ENCODE peak calls at places on chromosomes 11 and 22, in seven cellular contexts. One of them, this sample, is unnamed.

GRCh38 chr11:120547871-120548681 is 36.5 kb downstream of the GRIK4 start:
- DNase-seq in stomach: peak
- DNase-seq in GM12878: no peak
- DNase-seq in sigmoid colon: peak
- DNase-seq in K562: no peak
- DNase-seq in SK-N-SH: peak
- DNase-seq in suprapubic skin: no peak
- DNase-seq in this sample: peak

GRCh38 chr22:47046411-47047065 is 284.1 kb downstream of the TBC1D22A start:
- DNase-seq in stomach: no peak
- DNase-seq in GM12878: no peak
- DNase-seq in sigmoid colon: peak
- DNase-seq in K562: no peak
- DNase-seq in SK-N-SH: no peak
- DNase-seq in suprapubic skin: no peak
- DNase-seq in this sample: no peak

GRCh38 chr11:71451596-71452353 is 1.2 kb upstream of the NADSYN1 start:
- DNase-seq in stomach: no peak
- DNase-seq in GM12878: no peak
- DNase-seq in sigmoid colon: peak
- DNase-seq in K562: peak
- DNase-seq in SK-N-SH: no peak
- DNase-seq in suprapubic skin: no peak
- DNase-seq in this sample: peak

GRCh38 chr11:90288207-90288821 is 65.5 kb upstream of the CHORDC1 start:
- DNase-seq in stomach: no peak
- DNase-seq in GM12878: no peak
- DNase-seq in sigmoid colon: no peak
- DNase-seq in K562: peak
- DNase-seq in SK-N-SH: peak
- DNase-seq in suprapubic skin: no peak
- DNase-seq in this sample: no peak

GRCh38 chr11:3859373-3859881 is 4.0 kb downstream of the STIM1 start:
- DNase-seq in stomach: peak
- DNase-seq in GM12878: no peak
- DNase-seq in sigmoid colon: no peak
- DNase-seq in K562: peak
- DNase-seq in SK-N-SH: no peak
- DNase-seq in suprapubic skin: no peak
- DNase-seq in this sample: peak

GRCh38 chr11:80197155-80197554 is 756.3 kb upstream of the TENM4 start:
- DNase-seq in stomach: no peak
- DNase-seq in GM12878: no peak
- DNase-seq in sigmoid colon: no peak
- DNase-seq in K562: no peak
- DNase-seq in SK-N-SH: no peak
- DNase-seq in suprapubic skin: no peak
- DNase-seq in this sample: no peak

GRCh38 chr11:126547691-126548090 is 192.2 kb downstream of the ST3GAL4 start:
- DNase-seq in stomach: no peak
- DNase-seq in GM12878: no peak
- DNase-seq in sigmoid colon: no peak
- DNase-seq in K562: no peak
- DNase-seq in SK-N-SH: no peak
- DNase-seq in suprapubic skin: no peak
- DNase-seq in this sample: no peak

GRCh38 chr22:42269407-42270177 is 861 bp downstream of the TCF20 start:
- DNase-seq in stomach: peak
- DNase-seq in GM12878: no peak
- DNase-seq in sigmoid colon: peak
- DNase-seq in K562: peak
- DNase-seq in SK-N-SH: peak
- DNase-seq in suprapubic skin: no peak
- DNase-seq in this sample: peak

GRCh38 chr11:84019576-84020194 is 733.5 kb upstream of the CCDC90B start:
- DNase-seq in stomach: no peak
- DNase-seq in GM12878: no peak
- DNase-seq in sigmoid colon: no peak
- DNase-seq in K562: no peak
- DNase-seq in SK-N-SH: no peak
- DNase-seq in suprapubic skin: no peak
- DNase-seq in this sample: no peak

GRCh38 chr22:46971141-46971775 is 208.8 kb downstream of the TBC1D22A start:
- DNase-seq in stomach: no peak
- DNase-seq in GM12878: no peak
- DNase-seq in sigmoid colon: peak
- DNase-seq in K562: no peak
- DNase-seq in SK-N-SH: peak
- DNase-seq in suprapubic skin: no peak
- DNase-seq in this sample: no peak

GRCh38 chr11:45091563-45092392 is 54.7 kb upstream of the PRDM11 start:
- DNase-seq in stomach: no peak
- DNase-seq in GM12878: no peak
- DNase-seq in sigmoid colon: peak
- DNase-seq in K562: no peak
- DNase-seq in SK-N-SH: no peak
- DNase-seq in suprapubic skin: peak
- DNase-seq in this sample: no peak

GRCh38 chr11:124878497-124879228 is 13.4 kb downstream of the ROBO3 start:
- DNase-seq in stomach: no peak
- DNase-seq in GM12878: no peak
- DNase-seq in sigmoid colon: no peak
- DNase-seq in K562: no peak
- DNase-seq in SK-N-SH: peak
- DNase-seq in suprapubic skin: peak
- DNase-seq in this sample: no peak

GRCh38 chr22:35231585-35232084 is 25.7 kb upstream of the HMGXB4 start:
- DNase-seq in stomach: peak
- DNase-seq in GM12878: peak
- DNase-seq in sigmoid colon: no peak
- DNase-seq in K562: peak
- DNase-seq in SK-N-SH: peak
- DNase-seq in suprapubic skin: no peak
- DNase-seq in this sample: peak

GRCh38 chr11:117407016-117407415 is 79.4 kb downstream of the CEP164 start:
- DNase-seq in stomach: no peak
- DNase-seq in GM12878: no peak
- DNase-seq in sigmoid colon: peak
- DNase-seq in K562: no peak
- DNase-seq in SK-N-SH: no peak
- DNase-seq in suprapubic skin: no peak
- DNase-seq in this sample: no peak

GRCh38 chr11:13143486-13144297 is 133.9 kb upstream of the BMAL1 start:
- DNase-seq in stomach: peak
- DNase-seq in GM12878: no peak
- DNase-seq in sigmoid colon: no peak
- DNase-seq in K562: no peak
- DNase-seq in SK-N-SH: no peak
- DNase-seq in suprapubic skin: no peak
- DNase-seq in this sample: peak

GRCh38 chr11:15651033-15651432 is 536.3 kb downstream of the INSC start:
- DNase-seq in stomach: no peak
- DNase-seq in GM12878: no peak
- DNase-seq in sigmoid colon: no peak
- DNase-seq in K562: no peak
- DNase-seq in SK-N-SH: no peak
- DNase-seq in suprapubic skin: no peak
- DNase-seq in this sample: no peak

GRCh38 chr11:15651782-15652181 is 537.1 kb downstream of the INSC start:
- DNase-seq in stomach: no peak
- DNase-seq in GM12878: no peak
- DNase-seq in sigmoid colon: no peak
- DNase-seq in K562: no peak
- DNase-seq in SK-N-SH: no peak
- DNase-seq in suprapubic skin: no peak
- DNase-seq in this sample: no peak

GRCh38 chr11:15653191-15653590 is 538.5 kb downstream of the INSC start:
- DNase-seq in stomach: no peak
- DNase-seq in GM12878: no peak
- DNase-seq in sigmoid colon: no peak
- DNase-seq in K562: no peak
- DNase-seq in SK-N-SH: no peak
- DNase-seq in suprapubic skin: no peak
- DNase-seq in this sample: no peak

GRCh38 chr11:15649371-15650104 is 534.8 kb downstream of the INSC start:
- DNase-seq in stomach: no peak
- DNase-seq in GM12878: no peak
- DNase-seq in sigmoid colon: no peak
- DNase-seq in K562: no peak
- DNase-seq in SK-N-SH: no peak
- DNase-seq in suprapubic skin: no peak
- DNase-seq in this sample: no peak

GRCh38 chr11:15650105-15650938 is 535.6 kb downstream of the INSC start:
- DNase-seq in stomach: peak
- DNase-seq in GM12878: peak
- DNase-seq in sigmoid colon: peak
- DNase-seq in K562: peak
- DNase-seq in SK-N-SH: peak
- DNase-seq in suprapubic skin: peak
- DNase-seq in this sample: peak
- TF ChIP-seq EP300 in stomach: no peak
- TF ChIP-seq EP300 in GM12878: peak
- TF ChIP-seq EP300 in sigmoid colon: no peak
- TF ChIP-seq EP300 in K562: peak
- TF ChIP-seq EP300 in SK-N-SH: peak
- TF ChIP-seq EP300 in suprapubic skin: no peak
- TF ChIP-seq EP300 in this sample: no peak

GRCh38 chr11:64000026-64000739 is 13.9 kb downstream of the OTUB1 start:
- DNase-seq in stomach: peak
- DNase-seq in GM12878: no peak
- DNase-seq in sigmoid colon: peak
- DNase-seq in K562: no peak
- DNase-seq in SK-N-SH: peak
- DNase-seq in suprapubic skin: no peak
- DNase-seq in this sample: peak

GRCh38 chr11:63997801-63998332 is 11.6 kb downstream of the OTUB1 start:
- DNase-seq in stomach: no peak
- DNase-seq in GM12878: no peak
- DNase-seq in sigmoid colon: no peak
- DNase-seq in K562: no peak
- DNase-seq in SK-N-SH: no peak
- DNase-seq in suprapubic skin: no peak
- DNase-seq in this sample: no peak

GRCh38 chr11:64000740-64001514 is 14.7 kb downstream of the OTUB1 start:
- DNase-seq in stomach: no peak
- DNase-seq in GM12878: no peak
- DNase-seq in sigmoid colon: no peak
- DNase-seq in K562: no peak
- DNase-seq in SK-N-SH: no peak
- DNase-seq in suprapubic skin: no peak
- DNase-seq in this sample: no peak

GRCh38 chr11:63998558-63999348 is 12.5 kb downstream of the OTUB1 start:
- DNase-seq in stomach: peak
- DNase-seq in GM12878: no peak
- DNase-seq in sigmoid colon: no peak
- DNase-seq in K562: no peak
- DNase-seq in SK-N-SH: peak
- DNase-seq in suprapubic skin: no peak
- DNase-seq in this sample: no peak

DNA sequence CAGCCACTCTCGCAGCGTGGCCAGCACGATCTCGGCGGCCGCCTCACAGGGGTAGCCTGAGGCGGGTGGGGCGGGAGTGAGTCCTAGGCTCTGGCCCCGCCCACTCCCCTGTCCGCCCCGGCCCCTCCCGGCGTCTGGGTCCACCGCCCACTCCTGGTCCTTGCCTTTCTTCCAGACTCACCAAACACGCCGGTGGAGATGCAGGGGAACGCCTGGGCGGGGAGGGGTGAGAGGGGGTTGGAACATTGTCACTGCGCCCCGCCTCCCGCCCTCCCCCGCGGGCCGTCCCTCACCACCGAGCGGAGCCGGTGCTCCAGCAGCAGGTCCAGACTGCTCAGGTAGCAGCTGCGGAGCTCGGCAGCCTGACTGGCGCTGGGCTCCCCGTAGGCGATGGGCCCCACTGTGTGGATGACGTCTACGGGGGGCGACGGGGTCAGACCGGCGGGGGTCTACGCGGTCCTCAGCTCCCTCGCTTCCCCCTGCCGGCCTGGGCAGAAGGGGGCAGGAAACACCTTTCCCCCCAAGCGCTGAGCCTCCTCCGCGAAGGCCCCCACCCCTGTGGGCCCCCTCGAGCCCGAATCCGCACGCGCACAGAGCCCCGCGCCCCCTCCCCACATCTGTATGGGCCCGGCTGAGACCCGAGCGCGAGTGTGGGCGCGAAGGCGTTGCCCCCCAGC is 13.2 kb downstream of the OTUB1 start:
- DNase-seq in stomach: peak
- DNase-seq in GM12878: no peak
- DNase-seq in sigmoid colon: peak
- DNase-seq in K562: peak
- DNase-seq in SK-N-SH: peak
- DNase-seq in suprapubic skin: peak
- DNase-seq in this sample: peak
- TF ChIP-seq POLR2AphosphoS5 in stomach: peak
- TF ChIP-seq POLR2AphosphoS5 in GM12878: no peak
- TF ChIP-seq POLR2AphosphoS5 in sigmoid colon: no peak
- TF ChIP-seq POLR2AphosphoS5 in K562: no peak
- TF ChIP-seq POLR2AphosphoS5 in SK-N-SH: no peak
- TF ChIP-seq POLR2AphosphoS5 in suprapubic skin: no peak
- TF ChIP-seq POLR2AphosphoS5 in this sample: no peak

GRCh38 chr11:34680918-34681554 is 60.1 kb downstream of the EHF start:
- DNase-seq in stomach: no peak
- DNase-seq in GM12878: no peak
- DNase-seq in sigmoid colon: no peak
- DNase-seq in K562: no peak
- DNase-seq in SK-N-SH: no peak
- DNase-seq in suprapubic skin: no peak
- DNase-seq in this sample: no peak
- TF ChIP-seq EP300 in stomach: no peak
- TF ChIP-seq EP300 in GM12878: no peak
- TF ChIP-seq EP300 in sigmoid colon: no peak
- TF ChIP-seq EP300 in K562: no peak
- TF ChIP-seq EP300 in SK-N-SH: no peak
- TF ChIP-seq EP300 in suprapubic skin: no peak
- TF ChIP-seq EP300 in this sample: no peak

DNA sequence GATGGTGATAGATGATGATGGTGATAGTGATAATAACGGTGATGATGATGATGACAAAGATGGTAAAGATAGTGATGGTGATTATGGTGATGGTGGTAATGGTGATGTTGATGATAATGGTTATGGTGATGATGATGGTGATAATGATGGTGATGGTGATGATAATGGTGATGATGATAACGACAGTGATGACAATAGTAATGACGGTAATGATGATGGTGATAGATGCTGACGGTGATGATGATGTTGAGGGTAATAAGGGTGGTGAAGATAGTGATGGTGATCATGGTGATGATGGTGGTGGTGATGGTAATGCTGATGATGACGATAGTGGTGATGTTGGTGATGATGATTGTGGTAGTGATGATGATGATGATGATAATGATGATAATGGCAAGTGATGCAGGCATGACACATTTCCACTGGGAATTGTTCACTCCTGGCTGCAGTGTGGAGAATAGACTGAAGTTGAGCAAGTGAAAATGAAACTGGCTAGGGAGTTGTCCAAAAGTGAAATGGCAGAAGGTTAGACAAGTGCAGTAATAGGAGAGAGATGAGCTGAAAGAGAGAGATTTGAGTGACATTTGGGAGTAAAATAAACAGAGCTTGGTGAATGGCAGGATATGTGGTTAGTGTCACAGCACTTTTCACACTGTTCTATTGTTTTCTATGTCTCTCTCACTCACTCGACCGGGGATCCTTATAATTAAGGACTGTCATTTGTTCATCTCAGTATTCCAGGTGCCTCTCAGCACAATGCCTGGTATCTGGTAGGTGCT is 992.5 kb downstream of the OPCML start:
- DNase-seq in stomach: no peak
- DNase-seq in GM12878: no peak
- DNase-seq in sigmoid colon: no peak
- DNase-seq in K562: no peak
- DNase-seq in SK-N-SH: no peak
- DNase-seq in suprapubic skin: no peak
- DNase-seq in this sample: no peak
- TF ChIP-seq POLR2AphosphoS5 in stomach: no peak
- TF ChIP-seq POLR2AphosphoS5 in GM12878: no peak
- TF ChIP-seq POLR2AphosphoS5 in sigmoid colon: no peak
- TF ChIP-seq POLR2AphosphoS5 in K562: no peak
- TF ChIP-seq POLR2AphosphoS5 in SK-N-SH: no peak
- TF ChIP-seq POLR2AphosphoS5 in suprapubic skin: no peak
- TF ChIP-seq POLR2AphosphoS5 in this sample: no peak

This sample was measured in transverse colon.